ENCODE peak calls at places on chromosomes 6 and 20, in four cellular contexts. One of them, this sample, is unnamed.
A peak's percentile ranks its signal among the peaks of the same experiment; 100 is the strongest.

GRCh38 chr20:49724637-49725606 is 11.2 kb upstream of the B4GALT5 start:
- DNase-seq in left ventricle myocardium superior: peak; percentile 41
- DNase-seq in HT1080: peak; percentile 66
- DNase-seq in activated effector memory CD4-positive, alpha-beta T cell treated with anti-CD3 and anti-CD28 coated beads, Interleukin-2, amount 50 U/mL, for 16 hours: peak; percentile 54
- DNase-seq in this sample: no peak

GRCh38 chr6:128491643-128492206 is 28.7 kb downstream of the PTPRK start:
- DNase-seq in HT1080: no peak
- DNase-seq in activated effector memory CD4-positive, alpha-beta T cell treated with anti-CD3 and anti-CD28 coated beads, Interleukin-2, amount 50 U/mL, for 16 hours: no peak
- DNase-seq in left ventricle myocardium superior: no peak
- DNase-seq in this sample: no peak

GRCh38 chr6:968791-969190 is 275.9 kb upstream of the EXOC2 start:
- DNase-seq in HT1080: no peak
- DNase-seq in activated effector memory CD4-positive, alpha-beta T cell treated with anti-CD3 and anti-CD28 coated beads, Interleukin-2, amount 50 U/mL, for 16 hours: no peak
- DNase-seq in left ventricle myocardium superior: no peak
- DNase-seq in this sample: no peak

GRCh38 chr6:115891111-115891669 is 169.5 kb downstream of the FRK start:
- DNase-seq in left ventricle myocardium superior: no peak
- DNase-seq in activated effector memory CD4-positive, alpha-beta T cell treated with anti-CD3 and anti-CD28 coated beads, Interleukin-2, amount 50 U/mL, for 16 hours: no peak
- DNase-seq in HT1080: peak; percentile 87
- DNase-seq in this sample: no peak

GRCh38 chr6:107511410-107512070 is 21.6 kb downstream of the SOBP start:
- DNase-seq in HT1080: no peak
- DNase-seq in activated effector memory CD4-positive, alpha-beta T cell treated with anti-CD3 and anti-CD28 coated beads, Interleukin-2, amount 50 U/mL, for 16 hours: no peak
- DNase-seq in left ventricle myocardium superior: peak; percentile 86
- DNase-seq in this sample: no peak

GRCh38 chr6:123415844-123416468 is 220.8 kb downstream of the TRDN start:
- DNase-seq in left ventricle myocardium superior: no peak
- DNase-seq in HT1080: peak; percentile 46
- DNase-seq in activated effector memory CD4-positive, alpha-beta T cell treated with anti-CD3 and anti-CD28 coated beads, Interleukin-2, amount 50 U/mL, for 16 hours: no peak
- DNase-seq in this sample: no peak

GRCh38 chr20:45415822-45416637 is at the start of gene PIGT:
- DNase-seq in left ventricle myocardium superior: peak; percentile 90
- DNase-seq in HT1080: peak; percentile 88
- DNase-seq in activated effector memory CD4-positive, alpha-beta T cell treated with anti-CD3 and anti-CD28 coated beads, Interleukin-2, amount 50 U/mL, for 16 hours: peak; percentile 97
- DNase-seq in this sample: peak; percentile 96

GRCh38 chr6:8906699-8907098 is 471.4 kb upstream of the SLC35B3 start:
- DNase-seq in left ventricle myocardium superior: no peak
- DNase-seq in HT1080: no peak
- DNase-seq in activated effector memory CD4-positive, alpha-beta T cell treated with anti-CD3 and anti-CD28 coated beads, Interleukin-2, amount 50 U/mL, for 16 hours: no peak
- DNase-seq in this sample: no peak

GRCh38 chr6:72865467-72865866 is 243.6 kb downstream of the KCNQ5 start:
- DNase-seq in activated effector memory CD4-positive, alpha-beta T cell treated with anti-CD3 and anti-CD28 coated beads, Interleukin-2, amount 50 U/mL, for 16 hours: no peak
- DNase-seq in left ventricle myocardium superior: no peak
- DNase-seq in HT1080: no peak
- DNase-seq in this sample: no peak

GRCh38 chr20:57872816-57873409 is 163.1 kb upstream of the PMEPA1 start:
- DNase-seq in left ventricle myocardium superior: no peak
- DNase-seq in activated effector memory CD4-positive, alpha-beta T cell treated with anti-CD3 and anti-CD28 coated beads, Interleukin-2, amount 50 U/mL, for 16 hours: no peak
- DNase-seq in HT1080: no peak
- DNase-seq in this sample: no peak

GRCh38 chr6:169045486-169045885 is 208.2 kb downstream of the THBS2 start:
- DNase-seq in HT1080: no peak
- DNase-seq in activated effector memory CD4-positive, alpha-beta T cell treated with anti-CD3 and anti-CD28 coated beads, Interleukin-2, amount 50 U/mL, for 16 hours: no peak
- DNase-seq in left ventricle myocardium superior: no peak
- DNase-seq in this sample: no peak

GRCh38 chr6:128053109-128053508 is 152.3 kb upstream of the THEMIS start:
- DNase-seq in HT1080: no peak
- DNase-seq in activated effector memory CD4-positive, alpha-beta T cell treated with anti-CD3 and anti-CD28 coated beads, Interleukin-2, amount 50 U/mL, for 16 hours: no peak
- DNase-seq in left ventricle myocardium superior: no peak
- DNase-seq in this sample: no peak

GRCh38 chr6:75489025-75489424 is 4.6 kb downstream of the FILIP1 start:
- DNase-seq in HT1080: no peak
- DNase-seq in left ventricle myocardium superior: no peak
- DNase-seq in activated effector memory CD4-positive, alpha-beta T cell treated with anti-CD3 and anti-CD28 coated beads, Interleukin-2, amount 50 U/mL, for 16 hours: no peak
- DNase-seq in this sample: no peak

GRCh38 chr6:140567469-140567868 is 1193.0 kb upstream of the CITED2 start:
- DNase-seq in activated effector memory CD4-positive, alpha-beta T cell treated with anti-CD3 and anti-CD28 coated beads, Interleukin-2, amount 50 U/mL, for 16 hours: no peak
- DNase-seq in HT1080: no peak
- DNase-seq in left ventricle myocardium superior: no peak
- DNase-seq in this sample: no peak

GRCh38 chr6:116531675-116532570 is 13.6 kb downstream of the TRAPPC3L start:
- DNase-seq in activated effector memory CD4-positive, alpha-beta T cell treated with anti-CD3 and anti-CD28 coated beads, Interleukin-2, amount 50 U/mL, for 16 hours: peak; percentile 79
- DNase-seq in left ventricle myocardium superior: peak; percentile 30
- DNase-seq in HT1080: peak; percentile 56
- DNase-seq in this sample: no peak

GRCh38 chr6:85670573-85670972 is 27.9 kb upstream of the SYNCRIP start:
- DNase-seq in activated effector memory CD4-positive, alpha-beta T cell treated with anti-CD3 and anti-CD28 coated beads, Interleukin-2, amount 50 U/mL, for 16 hours: no peak
- DNase-seq in left ventricle myocardium superior: no peak
- DNase-seq in HT1080: peak; percentile 58
- DNase-seq in this sample: no peak

This sample was measured in RWPE2.